ENCODE peak calls at places on chromosomes 2 and 18, in five cellular contexts. T is PC-3, L is IMR-90, Y is psoas muscle, E is lower lobe of right lung. Z is an unnamed sample.

GRCh38 chr2:64151498-64151897 is 7.3 kb upstream of the PELI1 start:
- DNase-seq in E (no peak), Y (no peak), L (no peak), T (peak; percentile 34), Z (no peak)

GRCh38 chr2:27966466-27966865 is 75.9 kb downstream of the BABAM2 start:
- DNase-seq in T (no peak), E (no peak), Y (peak; percentile 37), L (peak; percentile 15), Z (no peak)

GRCh38 chr2:25301453-25302352 is 40.0 kb downstream of the DNMT3A start:
- DNase-seq in T (peak; percentile 86), L (peak; percentile 91), Y (no peak), E (no peak), Z (no peak)

GRCh38 chr2:74703373-74703772 is 49.3 kb downstream of the SEMA4F start:
- DNase-seq in E (no peak), T (no peak), Y (no peak), L (no peak), Z (no peak)

GRCh38 chr2:96802281-96802595 is 13.8 kb upstream of the CNNM3 start:
- DNase-seq in L (no peak), T (no peak), Y (peak; percentile 41), E (peak; percentile 73), Z (no peak)

GRCh38 chr2:216664593-216665034 is 30.7 kb downstream of the IGFBP5 start:
- DNase-seq in E (no peak), Y (no peak), L (peak; percentile 45), T (peak; percentile 23), Z (no peak)

GRCh38 chr2:95314964-95315611 is 17.9 kb downstream of the KCNIP3 start:
- DNase-seq in Y (peak; percentile 19), L (peak; percentile 7), T (peak; percentile 80), E (no peak), Z (no peak)

GRCh38 chr2:168773719-168774521 is 28.5 kb upstream of the NOSTRIN start:
- DNase-seq in Y (peak; percentile 59), T (peak; percentile 83), E (peak; percentile 56), L (peak; percentile 67), Z (no peak)

GRCh38 chr18:37231251-37231650 is 334.3 kb downstream of the CELF4 start:
- DNase-seq in T (no peak), E (no peak), Y (no peak), L (no peak), Z (no peak)

GRCh38 chr2:195737531-195738162 is 80.6 kb downstream of the SLC39A10 start:
- DNase-seq in E (no peak), Y (no peak), T (peak; percentile 88), L (peak; percentile 56), Z (no peak)

GRCh38 chr2:134944975-134945374 is 26.4 kb downstream of the CCNT2 start:
- DNase-seq in L (no peak), Y (no peak), E (no peak), T (no peak), Z (no peak)

GRCh38 chr2:165499131-165499530 is 29.6 kb downstream of the CSRNP3 start:
- DNase-seq in T (no peak), L (no peak), Y (no peak), E (no peak), Z (no peak)

GRCh38 chr2:176643711-176644110 is 374.5 kb downstream of the MTX2 start:
- DNase-seq in L (no peak), E (no peak), Y (no peak), T (no peak), Z (no peak)

GRCh38 chr2:557635-558301 is 119.4 kb downstream of the TMEM18 start:
- DNase-seq in L (no peak), Y (no peak), T (no peak), E (no peak), Z (no peak)

GRCh38 chr2:56121995-56122394 is 61.8 kb upstream of the CCDC85A start:
- DNase-seq in T (no peak), Y (no peak), E (no peak), L (no peak), Z (no peak)

GRCh38 chr18:22330508-22330907 is 87.2 kb downstream of the CTAGE1 start:
- DNase-seq in T (no peak), E (no peak), Y (no peak), L (no peak), Z (no peak)

GRCh38 chr2:3297523-3297922 is 80.1 kb downstream of the EIPR1 start:
- DNase-seq in T (no peak), E (no peak), Y (no peak), L (no peak), Z (no peak)

GRCh38 chr2:191806396-191806795 is 40.5 kb downstream of the CAVIN2 start:
- DNase-seq in T (no peak), Y (no peak), L (peak; percentile 17), E (no peak), Z (no peak)

GRCh38 chr2:70367722-70368323 is 66.0 kb upstream of the FAM136A start:
- DNase-seq in Y (no peak), E (no peak), L (peak; percentile 14), T (no peak), Z (no peak)

GRCh38 chr2:954687-955000 is 4.0 kb downstream of the SNTG2 start:
- DNase-seq in L (no peak), Y (no peak), E (no peak), T (no peak), Z (no peak)

GRCh38 chr2:190759749-190760213 is 110.9 kb downstream of the NAB1 start:
- DNase-seq in L (peak; percentile 87), Y (no peak), T (peak; percentile 93), E (no peak), Z (no peak)

GRCh38 chr2:160911258-160911657 is 249.0 kb upstream of the TANK start:
- DNase-seq in T (no peak), L (no peak), Y (no peak), E (no peak), Z (no peak)

GRCh38 chr2:185208261-185208660 is 530.3 kb upstream of the FSIP2 start:
- DNase-seq in E (no peak), Y (no peak), T (peak; percentile 70), L (no peak), Z (no peak)

GRCh38 chr2:207073791-207074678 is 91.7 kb downstream of the KLF7 start:
- DNase-seq in T (peak; percentile 13), E (no peak), L (peak; percentile 12), Y (peak; percentile 48), Z (no peak)

GRCh38 chr2:210195066-210195852 is 24.1 kb upstream of the KANSL1L start:
- DNase-seq in L (peak; percentile 58), Y (no peak), T (peak; percentile 60), E (no peak), Z (no peak)

GRCh38 chr2:158486970-158487325 is 30.2 kb downstream of the PKP4 start:
- DNase-seq in Y (no peak), L (peak; percentile 60), E (no peak), T (peak; percentile 42), Z (no peak)

GRCh38 chr2:84486436-84487115 is 27.5 kb upstream of the SUCLG1 start:
- DNase-seq in T (peak; percentile 19), L (peak; percentile 42), Y (no peak), E (no peak), Z (no peak)

GRCh38 chr2:2456721-2457120 is 125.6 kb upstream of the MYT1L start:
- DNase-seq in L (peak; percentile 76), E (no peak), Y (no peak), T (no peak), Z (no peak)

GRCh38 chr2:104872034-104872865 is 18.3 kb downstream of the POU3F3 start:
- DNase-seq in T (no peak), L (no peak), Y (no peak), E (no peak), Z (no peak)
- H3K27me3 ChIP-seq in T (peaks cover 76% of the 10 kb centered on the region), L (peaks cover 48% of the 10 kb centered on the region), Y (no peaks in the 10 kb centered on the region), E (peaks cover 89% of the 10 kb centered on the region), Z (no peaks in the 10 kb centered on the region)

DNA sequence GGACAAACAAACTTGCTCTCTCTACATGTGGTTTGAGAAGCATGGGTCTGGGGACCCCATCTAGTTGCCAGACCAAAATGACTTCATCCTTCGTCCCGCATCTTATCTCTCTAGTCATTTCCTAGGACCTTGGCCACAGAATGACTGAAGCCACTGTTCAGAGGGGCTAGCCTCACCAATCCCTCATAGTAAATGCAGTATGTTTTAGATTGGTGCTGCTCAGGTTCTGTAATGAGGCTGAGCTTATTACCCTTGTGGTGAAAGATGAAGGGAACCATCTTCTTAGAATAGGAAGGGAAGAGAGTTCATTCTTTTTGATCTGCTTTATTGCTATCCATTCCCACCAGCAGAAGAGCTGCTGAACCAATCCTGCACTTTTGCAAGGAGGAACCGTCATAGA is 436.6 kb downstream of the LPIN1 start:
- DNase-seq in Y (no peak), E (no peak), L (no peak), T (no peak), Z (no peak)
- H3K4me3 ChIP-seq in Y (no peak overlapping the region), E (no peak overlapping the region), L (no peak overlapping the region), T (no peak overlapping the region), Z (no peak overlapping the region)

DNA sequence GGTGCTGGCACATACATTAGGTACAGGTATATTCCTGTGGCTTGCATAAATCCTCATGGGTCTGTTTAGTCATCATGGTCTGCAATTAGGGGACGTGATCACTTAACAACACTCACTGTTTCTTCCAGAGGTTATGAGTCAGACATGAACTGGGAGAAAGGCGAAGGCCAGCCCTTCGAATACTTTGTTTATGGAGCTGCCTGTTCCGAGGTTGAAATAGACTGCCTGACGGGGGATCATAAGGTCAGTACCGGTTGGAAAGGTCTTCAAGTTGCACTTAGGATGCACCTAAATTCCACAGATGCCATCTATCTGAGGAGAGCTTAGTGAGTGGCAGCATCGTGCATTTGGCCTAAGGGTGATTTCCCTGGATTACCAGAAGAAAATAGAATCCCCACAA is 76.9 kb downstream of the AOX1 start:
- DNase-seq in Y (no peak), T (peak; percentile 95), E (no peak), L (peak; percentile 78), Z (no peak)
- H3K27ac ChIP-seq in Y (no peak overlapping the region), T (peak overlapping the region; percentile 55), E (no peak overlapping the region), L (peak overlapping the region; percentile 1), Z (no peak overlapping the region)

GRCh38 chr18:9710037-9710436 is 1.9 kb downstream of the RAB31 start:
- DNase-seq in Y (no peak), T (no peak), L (no peak), E (no peak), Z (no peak)
- H3K27me3 ChIP-seq in Y (no peaks in the 10 kb centered on the region), T (no peaks in the 10 kb centered on the region), L (no peaks in the 10 kb centered on the region), E (no peaks in the 10 kb centered on the region), Z (no peaks in the 10 kb centered on the region)

GRCh38 chr2:178804791-178805190 is 2.4 kb downstream of the TTN start:
- DNase-seq in E (no peak), Y (peak; percentile 74), L (peak; percentile 16), T (peak; percentile 53), Z (no peak)

GRCh38 chr2:178800510-178800909 is 6.7 kb downstream of the TTN start:
- DNase-seq in T (no peak), E (no peak), L (no peak), Y (peak; percentile 69), Z (no peak)

GRCh38 chr2:178796079-178796677 is 11.0 kb downstream of the TTN start:
- DNase-seq in E (no peak), L (peak; percentile 50), Y (no peak), T (peak; percentile 82), Z (no peak)

GRCh38 chr2:178799305-178799704 is 7.9 kb downstream of the TTN start:
- DNase-seq in T (no peak), L (no peak), Y (peak; percentile 57), E (no peak), Z (no peak)
- H3K4me3 ChIP-seq in T (no peak overlapping the region), L (no peak overlapping the region), Y (peak overlapping the region; percentile 80), E (no peak overlapping the region), Z (no peak overlapping the region)

DNA sequence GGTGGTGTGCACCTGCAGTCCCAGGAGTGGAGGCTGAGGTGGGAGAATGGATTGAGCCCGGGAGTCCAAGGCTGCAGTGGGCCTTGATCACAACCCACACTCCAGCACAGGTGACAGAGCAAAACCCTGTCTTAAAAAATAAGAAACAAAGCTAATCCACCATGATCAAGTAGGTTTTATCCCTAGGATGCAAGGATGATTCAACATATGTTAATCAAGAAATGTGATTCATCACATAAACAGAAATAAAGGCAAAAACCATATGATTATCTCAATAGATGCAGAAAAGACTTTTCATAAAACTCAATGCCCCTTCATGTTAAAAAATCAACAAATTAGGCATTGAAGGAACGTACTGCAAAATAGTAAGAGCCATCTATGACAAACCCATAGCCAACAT is 58.1 kb downstream of the CCBE1 start:
- DNase-seq in E (no peak), Y (no peak), T (peak; percentile 9), L (peak; percentile 49), Z (no peak)
- H3K27ac ChIP-seq in E (no peak overlapping the region), Y (no peak overlapping the region), T (no peak overlapping the region), L (no peak overlapping the region), Z (no peak overlapping the region)

Z was measured in dorsolateral prefrontal cortex.